ENCODE peak calls at places on chromosomes 11 and 22, in eight cellular contexts. One of them, this sample, is unnamed.

GRCh38 chr11:85541683-85542082 is 85.5 kb downstream of the DLG2 start:
- DNase-seq in osteoblast: no peak
- DNase-seq in Calu3: no peak
- DNase-seq in NCI-H1694: no peak
- DNase-seq in astrocyte of the spinal cord: no peak
- DNase-seq in K562: no peak
- DNase-seq in NCI-H1436: no peak
- DNase-seq in WTC11: no peak
- DNase-seq in this sample: no peak

GRCh38 chr11:65445101-65445603 is 22.6 kb downstream of the NEAT1 start:
- DNase-seq in osteoblast: no peak
- DNase-seq in Calu3: no peak
- DNase-seq in NCI-H1694: no peak
- DNase-seq in astrocyte of the spinal cord: peak
- DNase-seq in K562: no peak
- DNase-seq in NCI-H1436: no peak
- DNase-seq in WTC11: no peak
- DNase-seq in this sample: no peak

GRCh38 chr22:22210375-22210774 is 34.2 kb upstream of the VPREB1 start:
- DNase-seq in osteoblast: peak
- DNase-seq in Calu3: peak
- DNase-seq in NCI-H1694: no peak
- DNase-seq in astrocyte of the spinal cord: peak
- DNase-seq in K562: no peak
- DNase-seq in NCI-H1436: no peak
- DNase-seq in WTC11: no peak
- DNase-seq in this sample: no peak

GRCh38 chr11:26904114-26904513 is 89.8 kb upstream of the FIBIN start:
- DNase-seq in osteoblast: no peak
- DNase-seq in Calu3: no peak
- DNase-seq in NCI-H1694: no peak
- DNase-seq in astrocyte of the spinal cord: no peak
- DNase-seq in K562: no peak
- DNase-seq in NCI-H1436: no peak
- DNase-seq in WTC11: no peak
- DNase-seq in this sample: no peak

GRCh38 chr11:19101803-19102520 is 15.0 kb upstream of the ZDHHC13 start:
- DNase-seq in osteoblast: no peak
- DNase-seq in Calu3: no peak
- DNase-seq in NCI-H1694: no peak
- DNase-seq in astrocyte of the spinal cord: no peak
- DNase-seq in K562: no peak
- DNase-seq in NCI-H1436: no peak
- DNase-seq in WTC11: no peak
- DNase-seq in this sample: no peak

GRCh38 chr22:31124811-31125465 is 2.2 kb downstream of the INPP5J start:
- DNase-seq in osteoblast: peak
- DNase-seq in Calu3: no peak
- DNase-seq in NCI-H1694: no peak
- DNase-seq in astrocyte of the spinal cord: no peak
- DNase-seq in K562: no peak
- DNase-seq in NCI-H1436: no peak
- DNase-seq in WTC11: no peak
- DNase-seq in this sample: no peak

GRCh38 chr11:22539851-22540376 is 85.7 kb downstream of the FANCF start:
- DNase-seq in osteoblast: no peak
- DNase-seq in Calu3: peak
- DNase-seq in NCI-H1694: peak
- DNase-seq in astrocyte of the spinal cord: peak
- DNase-seq in K562: no peak
- DNase-seq in NCI-H1436: no peak
- DNase-seq in WTC11: no peak
- DNase-seq in this sample: no peak

GRCh38 chr11:102422817-102423725 is 29.5 kb downstream of the TMEM123 start:
- DNase-seq in osteoblast: no peak
- DNase-seq in Calu3: no peak
- DNase-seq in NCI-H1694: no peak
- DNase-seq in astrocyte of the spinal cord: no peak
- DNase-seq in K562: no peak
- DNase-seq in NCI-H1436: no peak
- DNase-seq in WTC11: no peak
- DNase-seq in this sample: no peak

GRCh38 chr22:27133951-27134664 is 476.7 kb downstream of the MIAT start:
- DNase-seq in osteoblast: peak
- DNase-seq in Calu3: peak
- DNase-seq in NCI-H1694: no peak
- DNase-seq in astrocyte of the spinal cord: peak
- DNase-seq in K562: peak
- DNase-seq in NCI-H1436: no peak
- DNase-seq in WTC11: no peak
- DNase-seq in this sample: peak

GRCh38 chr22:31926086-31926485 is 18.2 kb upstream of the YWHAH start:
- DNase-seq in osteoblast: no peak
- DNase-seq in Calu3: no peak
- DNase-seq in NCI-H1694: no peak
- DNase-seq in astrocyte of the spinal cord: no peak
- DNase-seq in K562: no peak
- DNase-seq in NCI-H1436: no peak
- DNase-seq in WTC11: no peak
- DNase-seq in this sample: no peak

GRCh38 chr11:19421134-19421533 is 180.4 kb upstream of the E2F8 start:
- DNase-seq in osteoblast: no peak
- DNase-seq in Calu3: no peak
- DNase-seq in NCI-H1694: no peak
- DNase-seq in astrocyte of the spinal cord: no peak
- DNase-seq in K562: no peak
- DNase-seq in NCI-H1436: no peak
- DNase-seq in WTC11: no peak
- DNase-seq in this sample: no peak

GRCh38 chr11:69014084-69014935 is 1.3 kb upstream of the MRGPRF start:
- DNase-seq in osteoblast: peak
- DNase-seq in Calu3: no peak
- DNase-seq in NCI-H1694: no peak
- DNase-seq in astrocyte of the spinal cord: peak
- DNase-seq in K562: no peak
- DNase-seq in NCI-H1436: no peak
- DNase-seq in WTC11: no peak
- DNase-seq in this sample: no peak

GRCh38 chr11:75728992-75729391 is 11.4 kb downstream of the MOGAT2 start:
- DNase-seq in osteoblast: no peak
- DNase-seq in Calu3: no peak
- DNase-seq in NCI-H1694: no peak
- DNase-seq in astrocyte of the spinal cord: no peak
- DNase-seq in K562: no peak
- DNase-seq in NCI-H1436: no peak
- DNase-seq in WTC11: no peak
- DNase-seq in this sample: no peak

GRCh38 chr22:19429950-19430889 is 1.3 kb downstream of the HIRA start:
- DNase-seq in osteoblast: peak
- DNase-seq in Calu3: no peak
- DNase-seq in NCI-H1694: no peak
- DNase-seq in astrocyte of the spinal cord: peak
- DNase-seq in K562: peak
- DNase-seq in NCI-H1436: no peak
- DNase-seq in WTC11: no peak
- DNase-seq in this sample: peak

GRCh38 chr22:42261266-42261665 is 9.2 kb downstream of the TCF20 start:
- DNase-seq in osteoblast: peak
- DNase-seq in Calu3: no peak
- DNase-seq in NCI-H1694: no peak
- DNase-seq in astrocyte of the spinal cord: peak
- DNase-seq in K562: no peak
- DNase-seq in NCI-H1436: no peak
- DNase-seq in WTC11: no peak
- DNase-seq in this sample: no peak